ENCODE peak calls at places on chromosomes 4 and X, in nine cellular contexts. Z is HepG2, L is AG04450, V is IMR-90, J is mammary epithelial cell, F is body of pancreas, K is endodermal cell, Q is H9, W is tibial artery. N is an unnamed sample.
A peak's percentile ranks its signal among the peaks of the same experiment; 100 is the strongest.

GRCh38 chrX:135974279-135974856 is 580 bp upstream of the MMGT1 start:
- DNase-seq in Z (peak; percentile 2), L (peak; percentile 7), V (peak; percentile 52), J (no peak), F (peak; percentile 83), K (peak; percentile 89), Q (peak; percentile 69), W (peak; percentile 69), N (no peak)

GRCh38 chr4:19592391-19592790 is 659.3 kb upstream of the SLIT2 start:
- DNase-seq in Z (no peak), L (no peak), V (peak; percentile 42), J (no peak), F (no peak), K (no peak), Q (no peak), W (no peak), N (no peak)

GRCh38 chrX:19628006-19628575 is 112.8 kb upstream of the MAP3K15 start:
- DNase-seq in Z (no peak), L (no peak), V (peak; percentile 6), J (no peak), F (no peak), K (no peak), Q (no peak), W (no peak), N (no peak)

GRCh38 chr4:71216316-71216959 is 122.4 kb upstream of the SLC4A4 start:
- DNase-seq in Z (no peak), L (no peak), V (no peak), J (no peak), F (no peak), K (no peak), Q (no peak), W (no peak), N (no peak)

GRCh38 chr4:153594208-153594607 is 89.9 kb upstream of the TLR2 start:
- DNase-seq in Z (no peak), L (peak; percentile 4), V (peak; percentile 41), J (no peak), F (no peak), K (no peak), Q (no peak), W (no peak), N (no peak)

GRCh38 chr4:61277785-61278184 is 77.7 kb downstream of the ADGRL3 start:
- DNase-seq in Z (no peak), L (no peak), V (no peak), J (peak; percentile 61), F (no peak), K (no peak), Q (no peak), W (no peak), N (peak; percentile 19)

GRCh38 chrX:36978886-36979285 is 29.3 kb upstream of the FAM47C start:
- DNase-seq in Z (no peak), L (no peak), V (peak; percentile 1), J (peak; percentile 31), F (no peak), K (no peak), Q (no peak), W (no peak), N (peak; percentile 12)

GRCh38 chr4:128846063-128846462 is 36.6 kb downstream of the JADE1 start:
- DNase-seq in Z (no peak), L (no peak), V (no peak), J (no peak), F (peak; percentile 83), K (peak; percentile 16), Q (no peak), W (no peak), N (no peak)

GRCh38 chr4:114318309-114318708 is 280.3 kb upstream of the UGT8 start:
- DNase-seq in Z (peak; percentile 23), L (peak; percentile 48), V (peak; percentile 80), J (no peak), F (no peak), K (no peak), Q (no peak), W (no peak), N (no peak)

GRCh38 chr4:87041142-87041541 is 106.3 kb downstream of the AFF1 start:
- DNase-seq in Z (no peak), L (no peak), V (peak; percentile 52), J (no peak), F (no peak), K (no peak), Q (no peak), W (peak; percentile 54), N (peak; percentile 35)

GRCh38 chr4:5619913-5620625 is 88.3 kb downstream of the EVC2 start:
- DNase-seq in Z (no peak), L (no peak), V (no peak), J (no peak), F (no peak), K (no peak), Q (no peak), W (no peak), N (no peak)

GRCh38 chr4:136103616-136104015 is 1428.7 kb downstream of the PCDH18 start:
- DNase-seq in Z (no peak), L (no peak), V (no peak), J (no peak), F (no peak), K (no peak), Q (no peak), W (no peak), N (peak; percentile 25)
- TF ChIP-seq CTCF in Z (no peak), L (no peak), V (no peak), J (no peak), F (no peak), K (no peak), Q (no peak), W (no peak), N (no peak)

GRCh38 chr4:81081156-81081555 is 50.6 kb downstream of the BMP3 start:
- DNase-seq in Z (no peak), L (no peak), V (no peak), J (no peak), F (no peak), K (no peak), Q (no peak), W (no peak), N (no peak)

GRCh38 chr4:81085979-81086378 is 55.5 kb downstream of the BMP3 start:
- DNase-seq in Z (no peak), L (no peak), V (no peak), J (no peak), F (no peak), K (no peak), Q (no peak), W (no peak), N (no peak)

GRCh38 chr4:81084624-81085023 is 54.1 kb downstream of the BMP3 start:
- DNase-seq in Z (no peak), L (peak; percentile 18), V (peak; percentile 42), J (no peak), F (no peak), K (no peak), Q (no peak), W (no peak), N (no peak)

GRCh38 chr4:81084029-81084428 is 53.5 kb downstream of the BMP3 start:
- DNase-seq in Z (peak; percentile 10), L (peak; percentile 10), V (peak; percentile 72), J (peak; percentile 68), F (no peak), K (no peak), Q (no peak), W (no peak), N (peak; percentile 9)

DNA sequence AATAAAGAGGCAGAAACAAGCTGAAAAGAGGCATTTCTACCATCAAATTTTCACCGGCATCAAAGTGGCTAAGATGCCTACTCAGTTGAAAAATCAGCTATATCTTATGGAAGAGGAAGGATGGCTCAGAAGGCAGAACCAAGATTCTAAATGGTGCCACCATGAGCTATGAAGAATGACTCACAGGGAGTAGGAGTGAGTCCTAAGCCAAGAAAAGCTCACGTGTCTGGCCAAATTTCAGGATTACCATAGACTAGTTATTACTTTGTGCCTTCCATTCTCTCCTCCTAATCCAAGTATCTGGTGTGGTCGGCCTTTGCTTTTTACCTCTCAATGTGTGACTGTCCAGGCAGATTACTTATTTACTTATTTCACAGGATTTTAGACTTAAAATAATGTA is 54.8 kb downstream of the BMP3 start:
- DNase-seq in Z (no peak), L (no peak), V (no peak), J (no peak), F (no peak), K (no peak), Q (no peak), W (no peak), N (no peak)
- H3K27ac ChIP-seq in Z (no peak overlapping the region), L (no peak overlapping the region), V (no peak overlapping the region), J (no peak overlapping the region), F (no peak overlapping the region), K (no peak overlapping the region), Q (no peak overlapping the region), W (no peak overlapping the region), N (no peak overlapping the region)

DNA sequence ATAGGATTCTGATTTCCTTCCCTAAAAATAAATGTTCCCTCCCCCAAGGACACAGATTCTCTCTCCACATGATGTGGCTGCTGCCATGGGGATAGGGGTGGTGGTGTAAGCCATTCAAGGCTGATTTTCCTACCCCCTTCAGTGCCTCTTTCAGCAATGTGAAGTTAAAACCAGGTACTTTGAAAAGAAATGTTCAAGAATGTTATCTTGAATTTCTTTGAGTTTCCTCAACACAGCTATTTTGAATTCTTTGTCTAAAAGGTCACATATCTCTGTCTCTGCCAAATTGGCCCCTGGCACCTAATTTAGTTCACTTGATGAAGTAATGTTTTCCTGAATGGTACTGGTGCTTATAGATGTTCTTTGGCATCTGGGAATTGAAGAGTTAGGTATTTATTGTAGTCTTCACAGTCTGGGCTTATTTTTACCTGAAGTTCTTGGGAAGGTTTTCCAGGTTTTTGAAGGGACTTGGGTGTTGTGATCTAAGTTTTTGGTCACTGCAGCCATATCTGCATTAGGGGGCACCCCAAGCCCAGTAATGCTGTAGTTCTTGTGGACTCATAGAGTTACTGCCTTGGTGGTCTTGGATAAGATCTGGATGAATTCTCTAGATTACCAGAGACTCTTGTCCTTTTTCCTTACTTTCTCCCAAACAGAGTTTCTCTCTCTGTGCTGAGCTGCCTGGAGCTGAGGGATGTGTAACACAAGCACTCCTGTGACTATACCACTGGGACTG is 7.6 kb upstream of the DIPK2B start:
- DNase-seq in Z (no peak), L (no peak), V (no peak), J (no peak), F (no peak), K (no peak), Q (no peak), W (no peak), N (no peak)
- TF ChIP-seq CTCF in Z (no peak), L (peak; percentile 8), V (no peak), J (no peak), F (no peak), K (peak; percentile 62), Q (peak; percentile 50), W (no peak), N (peak; percentile 3)

GRCh38 chr4:79650217-79650616 is 242.2 kb upstream of the GK2 start:
- DNase-seq in Z (no peak), L (no peak), V (no peak), J (peak; percentile 1), F (no peak), K (no peak), Q (no peak), W (no peak), N (no peak)

GRCh38 chr4:79652232-79652631 is 244.2 kb upstream of the GK2 start:
- DNase-seq in Z (peak; percentile 58), L (peak; percentile 46), V (peak; percentile 82), J (no peak), F (peak; percentile 38), K (no peak), Q (no peak), W (no peak), N (peak; percentile 83)

GRCh38 chr4:79651516-79651915 is 243.5 kb upstream of the GK2 start:
- DNase-seq in Z (peak; percentile 1), L (no peak), V (no peak), J (no peak), F (peak; percentile 5), K (peak; percentile 59), Q (peak; percentile 39), W (no peak), N (peak; percentile 54)

GRCh38 chr4:79652726-79653125 is 244.7 kb upstream of the GK2 start:
- DNase-seq in Z (no peak), L (no peak), V (no peak), J (no peak), F (no peak), K (no peak), Q (no peak), W (no peak), N (no peak)

GRCh38 chr4:79650794-79651431 is 242.9 kb upstream of the GK2 start:
- DNase-seq in Z (no peak), L (peak; percentile 61), V (peak; percentile 77), J (peak; percentile 44), F (no peak), K (no peak), Q (no peak), W (no peak), N (peak; percentile 61)
- H3K27ac ChIP-seq in Z (no peak overlapping the region), L (no peak overlapping the region), V (peak overlapping the region; percentile 97), J (no peak overlapping the region), F (no peak overlapping the region), K (peak overlapping the region; percentile 94), Q (peak overlapping the region; percentile 67), W (peak overlapping the region; percentile 60), N (peak overlapping the region; percentile 85)

N was measured in brain microvascular endothelial cell.